ENCODE peak calls at places on chromosome 15, in six cellular contexts. S is upper lobe of left lung; K is mucosa of descending colon; N is right lobe of liver; C is pancreas; D is activated CD8-positive, alpha-beta T cell treated with anti-CD3 and anti-CD28 coated beads for 36 hours. R is an unnamed sample.

GRCh38 chr15:78768096-78768495 is 43.2 kb downstream of the ADAMTS7 start:
- ATAC-seq in S (no peak), K (no peak), N (no peak), C (no peak), D (no peak), R (no peak)

GRCh38 chr15:75867428-75867827 is 24.2 kb downstream of the UBE2Q2 start:
- ATAC-seq in S (no peak), K (no peak), N (no peak), C (no peak), D (no peak), R (no peak)

GRCh38 chr15:48021336-48022086 is 99.3 kb upstream of the SLC24A5 start:
- ATAC-seq in S (no peak), K (no peak), N (no peak), C (no peak), D (no peak), R (no peak)

GRCh38 chr15:43273243-43273642 is 6.5 kb upstream of the TGM5 start:
- ATAC-seq in S (no peak), K (no peak), N (no peak), C (no peak), D (no peak), R (no peak)

GRCh38 chr15:78909160-78909695 is 35.6 kb downstream of the CTSH start:
- ATAC-seq in S (no peak), K (peak), N (no peak), C (no peak), D (no peak), R (no peak)

GRCh38 chr15:46616033-46616432 is 981.2 kb downstream of the SQOR start:
- ATAC-seq in S (no peak), K (no peak), N (no peak), C (no peak), D (no peak), R (no peak)

GRCh38 chr15:45333550-45333949 is 44.8 kb downstream of the GATM start:
- ATAC-seq in S (peak), K (peak), N (peak), C (peak), D (no peak), R (peak)

GRCh38 chr15:29822100-29822684 is at the start of gene TJP1:
- ATAC-seq in S (peak), K (peak), N (peak), C (peak), D (no peak), R (peak)

GRCh38 chr15:64149424-64150235 is 1.9 kb upstream of the SNX22 start:
- ATAC-seq in S (no peak), K (no peak), N (no peak), C (no peak), D (no peak), R (no peak)

GRCh38 chr15:70955151-70955550 is 62.5 kb downstream of the LRRC49 start:
- ATAC-seq in S (no peak), K (no peak), N (no peak), C (no peak), D (no peak), R (no peak)

GRCh38 chr15:81315452-81316203 is 8.3 kb downstream of the STARD5 start:
- ATAC-seq in S (no peak), K (no peak), N (no peak), C (no peak), D (peak), R (no peak)

GRCh38 chr15:39198044-39198625 is 382.7 kb upstream of the THBS1 start:
- ATAC-seq in S (no peak), K (no peak), N (no peak), C (no peak), D (no peak), R (no peak)

GRCh38 chr15:29698030-29698701 is 124.1 kb downstream of the TJP1 start:
- ATAC-seq in S (peak), K (peak), N (peak), C (peak), D (no peak), R (no peak)

GRCh38 chr15:79682285-79682684 is 214.5 kb downstream of the MTHFS start:
- ATAC-seq in S (peak), K (no peak), N (no peak), C (peak), D (no peak), R (peak)

GRCh38 chr15:92624401-92624991 is 31.1 kb downstream of the FAM174B start:
- ATAC-seq in S (peak), K (peak), N (peak), C (peak), D (no peak), R (peak)

GRCh38 chr15:98009169-98009568 is 48.7 kb downstream of the ARRDC4 start:
- ATAC-seq in S (no peak), K (no peak), N (no peak), C (no peak), D (no peak), R (no peak)

GRCh38 chr15:98745650-98746374 is 97.5 kb downstream of the IGF1R start:
- ATAC-seq in S (no peak), K (peak), N (no peak), C (no peak), D (no peak), R (no peak)

GRCh38 chr15:60695713-60696522 is 217.0 kb upstream of the ICE2 start:
- ATAC-seq in S (no peak), K (no peak), N (peak), C (no peak), D (peak), R (no peak)

GRCh38 chr15:67815036-67815592 is 10.2 kb upstream of the SKOR1 start:
- ATAC-seq in S (no peak), K (no peak), N (no peak), C (no peak), D (no peak), R (no peak)

GRCh38 chr15:42102646-42103235 is 8.4 kb upstream of the PLA2G4D start:
- ATAC-seq in S (no peak), K (no peak), N (peak), C (no peak), D (no peak), R (no peak)

GRCh38 chr15:68924866-68925599 is 5.3 kb upstream of the SPESP1 start:
- ATAC-seq in S (peak), K (peak), N (peak), C (peak), D (no peak), R (peak)

GRCh38 chr15:55250951-55251350 is 38.7 kb downstream of the RAB27A start:
- ATAC-seq in S (no peak), K (peak), N (no peak), C (no peak), D (peak), R (no peak)

GRCh38 chr15:50485389-50485788 is 61.1 kb downstream of the USP50 start:
- ATAC-seq in S (no peak), K (no peak), N (no peak), C (no peak), D (no peak), R (no peak)

GRCh38 chr15:67384761-67385160 is 130.2 kb downstream of the IQCH start:
- ATAC-seq in S (no peak), K (no peak), N (no peak), C (no peak), D (no peak), R (no peak)

GRCh38 chr15:77482570-77482969 is 61.9 kb downstream of the HMG20A start:
- ATAC-seq in S (no peak), K (no peak), N (no peak), C (no peak), D (no peak), R (no peak)

GRCh38 chr15:72902245-72902928 is 118.8 kb upstream of the ADPGK start:
- ATAC-seq in S (peak), K (peak), N (no peak), C (peak), D (no peak), R (peak)

GRCh38 chr15:69305204-69305931 is 6.7 kb downstream of the PAQR5 start:
- ATAC-seq in S (peak), K (peak), N (peak), C (peak), D (no peak), R (peak)

GRCh38 chr15:25797511-25798206 is 65.5 kb downstream of the ATP10A start:
- ATAC-seq in S (no peak), K (no peak), N (no peak), C (no peak), D (no peak), R (peak)

GRCh38 chr15:63801171-63801570 is 32.6 kb downstream of the HERC1 start:
- ATAC-seq in S (no peak), K (no peak), N (no peak), C (no peak), D (peak), R (no peak)

GRCh38 chr15:71551566-71551965 is 258.8 kb upstream of the NR2E3 start:
- ATAC-seq in S (no peak), K (no peak), N (no peak), C (no peak), D (no peak), R (no peak)

GRCh38 chr15:65762914-65763787 is 28.9 kb downstream of the DENND4A start:
- ATAC-seq in S (no peak), K (no peak), N (no peak), C (no peak), D (no peak), R (no peak)

GRCh38 chr15:42140383-42141070 is 15.9 kb downstream of the PLA2G4F start:
- ATAC-seq in S (no peak), K (no peak), N (no peak), C (no peak), D (no peak), R (no peak)

GRCh38 chr15:45780352-45780751 is 145.5 kb downstream of the SQOR start:
- ATAC-seq in S (no peak), K (no peak), N (no peak), C (no peak), D (no peak), R (no peak)

GRCh38 chr15:100131321-100132224 is 210.2 kb downstream of the ADAMTS17 start:
- ATAC-seq in S (peak), K (peak), N (peak), C (peak), D (peak), R (peak)
- TF ChIP-seq CTCF in S (peak), K (no peak), N (peak), C (peak), D (peak), R (no peak)

GRCh38 chr15:32852771-32853170 is 135.0 kb downstream of the GREM1 start:
- ATAC-seq in S (no peak), K (no peak), N (no peak), C (no peak), D (no peak), R (no peak)

GRCh38 chr15:32857732-32858131 is 139.9 kb downstream of the GREM1 start:
- ATAC-seq in S (no peak), K (no peak), N (no peak), C (no peak), D (no peak), R (no peak)

GRCh38 chr15:32853667-32854066 is 135.9 kb downstream of the GREM1 start:
- ATAC-seq in S (no peak), K (no peak), N (no peak), C (no peak), D (no peak), R (no peak)

GRCh38 chr15:32856753-32857152 is 138.9 kb downstream of the GREM1 start:
- ATAC-seq in S (no peak), K (no peak), N (no peak), C (no peak), D (no peak), R (no peak)

GRCh38 chr15:32855942-32856341 is 138.1 kb downstream of the GREM1 start:
- ATAC-seq in S (no peak), K (peak), N (peak), C (peak), D (no peak), R (peak)
- TF ChIP-seq CTCF in S (no peak), K (no peak), N (no peak), C (no peak), D (no peak), R (no peak)

GRCh38 chr15:52417957-52418356 is 110.7 kb downstream of the MYO5A start:
- ATAC-seq in S (no peak), K (no peak), N (no peak), C (no peak), D (no peak), R (no peak)

GRCh38 chr15:52419494-52419893 is 109.2 kb downstream of the MYO5A start:
- ATAC-seq in S (no peak), K (no peak), N (no peak), C (no peak), D (no peak), R (no peak)

GRCh38 chr15:52417501-52417900 is 111.2 kb downstream of the MYO5A start:
- ATAC-seq in S (no peak), K (no peak), N (no peak), C (no peak), D (no peak), R (no peak)

GRCh38 chr15:52415628-52416027 is 113.1 kb downstream of the MYO5A start:
- ATAC-seq in S (no peak), K (no peak), N (no peak), C (no peak), D (no peak), R (no peak)

DNA sequence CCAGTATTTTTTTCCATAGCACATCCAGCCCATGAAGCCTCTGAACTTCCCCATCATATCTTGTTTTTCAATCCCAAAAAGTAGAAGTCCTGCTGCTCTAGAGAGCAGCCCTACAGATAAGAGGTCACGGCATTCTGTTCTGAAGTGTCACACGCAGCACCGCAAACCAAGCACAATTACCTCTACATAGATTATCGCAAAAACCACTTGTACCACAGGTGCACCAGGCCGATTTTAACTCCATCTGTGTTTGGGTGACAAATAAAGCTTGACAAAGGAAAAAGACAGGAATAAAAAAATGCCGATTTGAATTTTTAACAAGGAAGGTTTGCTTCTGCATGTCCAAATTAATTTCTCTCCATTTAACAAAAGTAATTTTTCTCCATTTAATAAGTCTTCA is 113.7 kb downstream of the MYO5A start:
- ATAC-seq in S (no peak), K (no peak), N (no peak), C (no peak), D (no peak), R (no peak)
- TF ChIP-seq CTCF in S (no peak), K (no peak), N (no peak), C (no peak), D (no peak), R (no peak)

DNA sequence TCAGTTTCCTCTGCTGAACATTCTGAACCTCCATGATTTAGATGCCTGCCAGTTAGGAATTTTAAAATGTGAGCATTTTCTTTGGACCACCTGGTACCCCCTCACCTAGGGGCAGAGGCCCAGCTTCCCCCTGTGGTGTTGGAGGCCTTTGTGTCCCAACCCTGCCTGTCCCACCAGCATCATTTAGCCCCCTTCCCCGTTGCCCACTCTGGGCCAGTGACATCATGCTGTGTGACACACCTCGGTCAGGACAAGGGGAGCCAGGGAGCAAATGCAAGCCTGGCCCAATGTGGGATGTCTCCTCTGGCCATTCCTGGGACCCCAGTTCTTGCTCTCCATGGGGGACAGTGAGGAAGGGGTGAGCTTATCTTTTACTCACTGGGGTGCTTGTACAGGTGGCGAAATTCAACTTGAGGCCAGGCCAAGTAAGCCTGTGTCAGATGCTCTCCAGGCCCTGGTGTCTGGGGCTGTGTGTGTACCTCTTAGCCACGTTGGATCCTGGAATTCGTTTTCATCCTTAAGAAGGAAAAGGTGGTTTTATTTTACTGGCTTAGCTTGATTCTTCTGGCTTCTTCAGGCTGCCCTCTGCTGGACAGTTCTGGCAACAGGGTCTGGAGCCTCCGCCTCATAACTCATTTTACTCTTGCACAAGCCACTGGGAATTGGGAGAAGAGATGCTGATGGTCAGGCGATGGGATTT is 49.7 kb upstream of the MYZAP start:
- ATAC-seq in S (no peak), K (peak), N (peak), C (peak), D (no peak), R (peak)
- TF ChIP-seq CTCF in S (peak), K (peak), N (peak), C (peak), D (peak), R (peak)

GRCh38 chr15:88038261-88038660 is 218.3 kb downstream of the NTRK3 start:
- ATAC-seq in S (no peak), K (no peak), N (no peak), C (no peak), D (no peak), R (no peak)

GRCh38 chr15:88036154-88036839 is 220.2 kb downstream of the NTRK3 start:
- ATAC-seq in S (no peak), K (no peak), N (peak), C (no peak), D (no peak), R (no peak)

GRCh38 chr15:88043396-88043795 is 213.1 kb downstream of the NTRK3 start:
- ATAC-seq in S (no peak), K (no peak), N (no peak), C (no peak), D (no peak), R (no peak)

GRCh38 chr15:88042047-88042446 is 214.5 kb downstream of the NTRK3 start:
- ATAC-seq in S (no peak), K (no peak), N (no peak), C (no peak), D (no peak), R (no peak)

DNA sequence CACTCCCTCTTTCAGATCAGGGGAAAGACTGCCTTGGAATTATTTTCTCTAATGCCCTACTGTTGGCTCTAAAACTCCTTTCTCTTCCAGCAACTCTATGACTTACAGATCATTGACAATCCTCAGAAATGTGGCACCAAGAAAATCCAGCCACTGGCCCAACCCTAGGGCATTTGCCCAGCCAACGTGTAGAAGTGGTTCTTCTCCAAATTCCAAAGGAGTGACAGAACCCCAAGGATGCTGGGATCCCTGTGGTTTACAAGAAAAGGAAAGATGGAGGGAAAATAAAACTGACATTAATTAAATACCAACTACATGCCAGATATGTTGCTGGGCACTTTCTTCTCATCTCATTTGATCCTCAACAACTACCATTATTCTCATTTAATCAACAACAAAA is 216.0 kb downstream of the NTRK3 start:
- ATAC-seq in S (no peak), K (no peak), N (no peak), C (no peak), D (no peak), R (no peak)
- TF ChIP-seq CTCF in S (no peak), K (no peak), N (no peak), C (no peak), D (no peak), R (no peak)

DNA sequence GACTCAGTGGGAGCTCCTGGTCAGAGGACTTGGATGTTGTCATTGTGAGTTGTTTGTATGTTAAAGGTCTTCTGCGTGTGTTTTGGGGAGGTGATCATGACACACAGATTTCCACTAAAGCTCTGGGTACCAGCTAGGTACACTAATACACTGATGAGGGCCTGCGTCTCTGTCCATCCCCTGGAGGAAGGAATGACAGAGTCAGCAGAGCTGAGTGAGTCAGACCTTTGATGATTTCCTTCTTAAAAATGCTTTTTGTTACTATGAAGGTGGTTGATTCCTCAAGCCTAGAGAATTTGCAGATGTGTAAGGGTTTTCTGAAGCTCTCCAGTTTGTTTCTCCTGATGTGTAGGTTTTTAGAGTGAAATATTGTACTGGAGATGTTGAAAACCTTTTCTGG is 424.1 kb upstream of the TPM1 start:
- ATAC-seq in S (no peak), K (no peak), N (no peak), C (no peak), D (no peak), R (no peak)
- TF ChIP-seq CTCF in S (no peak), K (no peak), N (no peak), C (no peak), D (no peak), R (no peak)

DNA sequence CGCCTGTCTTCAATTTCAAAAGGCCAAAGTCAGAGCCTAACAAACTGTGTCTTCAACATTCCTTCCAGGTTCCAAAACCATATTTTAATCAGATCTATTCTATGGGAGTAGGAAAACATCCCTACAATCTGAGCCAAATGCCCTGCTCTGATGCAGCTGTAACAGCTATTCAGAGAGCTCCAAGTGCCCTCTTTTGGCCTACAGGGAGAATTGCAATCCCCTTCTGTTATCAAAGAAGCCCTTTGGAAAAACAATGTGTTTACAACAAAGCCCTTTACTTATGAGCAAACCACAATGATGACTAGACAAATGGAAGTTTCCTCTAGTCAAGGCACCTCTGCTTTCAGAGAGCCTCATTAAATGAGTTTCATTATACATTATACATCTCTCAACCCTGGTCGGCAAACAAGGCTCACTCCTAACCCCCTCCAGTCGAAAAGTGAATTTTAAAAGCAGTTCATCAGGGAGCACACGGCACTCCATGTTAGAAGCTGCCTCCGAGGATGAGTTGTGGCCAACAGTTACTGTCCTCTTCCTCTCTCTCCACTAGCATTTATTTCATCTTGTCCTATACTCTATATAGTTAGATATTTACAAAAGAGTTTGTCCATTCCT is 42.6 kb upstream of the TMCO5A start:
- ATAC-seq in S (peak), K (peak), N (peak), C (peak), D (peak), R (no peak)
- TF ChIP-seq CTCF in S (peak), K (peak), N (peak), C (peak), D (peak), R (peak)

R was measured in gastroesophageal sphincter.